ENCODE peak calls at places on chromosome 9, in nine cellular contexts. L is astrocyte of the spinal cord, D is CD14-positive monocyte, O is adrenal gland, S is neural crest cell, A is osteocyte, Y is heart right ventricle, Z is uterus, W is mammary epithelial cell. T is an unnamed sample.

GRCh38 chr9:88174324-88174723 is 36.0 kb upstream of the SPATA31C2 start:
- DNase-seq in Z (no peak), D (no peak), Y (no peak), A (no peak), L (no peak), W (no peak), S (no peak), O (no peak), T (no peak)

GRCh38 chr9:107584186-107584585 is 94.6 kb upstream of the KLF4 start:
- DNase-seq in Z (no peak), L (no peak), O (no peak), S (no peak), D (no peak), W (no peak), A (no peak), Y (no peak), T (no peak)

GRCh38 chr9:136396219-136396515 is 3.8 kb downstream of the SNAPC4 start:
- DNase-seq in Z (no peak), O (no peak), S (no peak), L (no peak), Y (no peak), W (no peak), A (no peak), D (no peak), T (no peak)

GRCh38 chr9:83271665-83272071 is 208.7 kb upstream of the RASEF start:
- DNase-seq in L (no peak), D (no peak), S (no peak), O (no peak), W (no peak), Y (no peak), Z (no peak), A (no peak), T (no peak)

GRCh38 chr9:101566904-101567724 is 27.7 kb downstream of the PPP3R2 start:
- DNase-seq in A (no peak), Y (no peak), Z (no peak), O (no peak), L (peak), D (no peak), S (no peak), W (peak), T (peak)

GRCh38 chr9:97440160-97440559 is 28.3 kb downstream of the TDRD7 start:
- DNase-seq in Y (no peak), D (no peak), S (no peak), O (no peak), Z (no peak), L (no peak), A (no peak), W (no peak), T (no peak)

GRCh38 chr9:137497921-137498719 is 39.0 kb upstream of the NSMF start:
- DNase-seq in S (no peak), W (no peak), Y (no peak), O (no peak), D (no peak), Z (no peak), A (no peak), L (no peak), T (no peak)

GRCh38 chr9:137727716-137728115 is 108.9 kb downstream of the EHMT1 start:
- DNase-seq in Z (no peak), L (no peak), W (no peak), Y (no peak), A (no peak), D (no peak), O (no peak), S (no peak), T (no peak)

GRCh38 chr9:111843971-111844370 is 49.2 kb upstream of the SHOC1 start:
- DNase-seq in W (peak), L (no peak), D (no peak), Z (no peak), Y (no peak), S (no peak), O (no peak), A (no peak), T (no peak)

GRCh38 chr9:129555512-129556203 is 65.2 kb downstream of the C9orf50 start:
- DNase-seq in L (no peak), A (no peak), Y (no peak), O (no peak), Z (peak), S (no peak), W (no peak), D (peak), T (no peak)

GRCh38 chr9:109908459-109909390 is 128.7 kb downstream of the PALM2AKAP2 start:
- DNase-seq in Y (no peak), W (no peak), S (no peak), D (no peak), Z (no peak), A (no peak), O (no peak), L (peak), T (no peak)

GRCh38 chr9:21402387-21403247 is 6.3 kb upstream of the IFNA8 start:
- DNase-seq in O (no peak), D (no peak), A (no peak), Z (no peak), W (no peak), L (no peak), Y (no peak), S (peak), T (peak)

GRCh38 chr9:130304141-130304540 is 38.6 kb downstream of the HMCN2 start:
- DNase-seq in Z (no peak), Y (no peak), D (no peak), A (no peak), L (no peak), S (no peak), O (no peak), W (no peak), T (no peak)

GRCh38 chr9:18976368-18977238 is 56.4 kb downstream of the SAXO1 start:
- DNase-seq in A (no peak), O (no peak), D (no peak), W (peak), Y (no peak), L (peak), Z (no peak), S (no peak), T (no peak)

GRCh38 chr9:114836769-114837168 is 30.9 kb upstream of the TNFSF15 start:
- DNase-seq in A (no peak), Y (no peak), D (no peak), Z (no peak), S (no peak), W (peak), O (no peak), L (no peak), T (peak)

GRCh38 chr9:37324261-37324683 is 98.2 kb upstream of the GRHPR start:
- DNase-seq in Y (no peak), D (no peak), L (peak), Z (no peak), A (no peak), W (no peak), O (peak), S (peak), T (no peak)

GRCh38 chr9:2085719-2086515 is 70.8 kb downstream of the SMARCA2 start:
- DNase-seq in Z (peak), S (no peak), A (no peak), D (no peak), O (no peak), L (peak), W (no peak), Y (peak), T (no peak)

GRCh38 chr9:6924149-6924548 is 166.4 kb downstream of the KDM4C start:
- DNase-seq in O (no peak), S (no peak), Z (no peak), A (no peak), L (no peak), W (no peak), D (no peak), Y (no peak), T (no peak)

GRCh38 chr9:113941056-113941455 is 64.9 kb downstream of the ZNF618 start:
- DNase-seq in O (no peak), W (no peak), A (no peak), D (no peak), Z (no peak), Y (no peak), L (no peak), S (no peak), T (no peak)

GRCh38 chr9:72843525-72844439 is 109.1 kb downstream of the ALDH1A1 start:
- DNase-seq in Y (no peak), W (peak), S (no peak), D (no peak), L (no peak), A (no peak), O (no peak), Z (no peak), T (no peak)
- TF ChIP-seq CTCF in Y (no peak), W (peak), S (peak), D (no peak), L (no peak), A (peak), O (no peak), Z (no peak), T (no peak)

GRCh38 chr9:131752231-131752884 is 12.5 kb upstream of the RAPGEF1 start:
- DNase-seq in Y (no peak), S (no peak), O (no peak), A (no peak), W (no peak), D (no peak), L (no peak), Z (no peak), T (no peak)
- TF ChIP-seq CTCF in Y (no peak), S (no peak), O (no peak), A (no peak), W (no peak), D (no peak), L (no peak), Z (no peak), T (no peak)

DNA sequence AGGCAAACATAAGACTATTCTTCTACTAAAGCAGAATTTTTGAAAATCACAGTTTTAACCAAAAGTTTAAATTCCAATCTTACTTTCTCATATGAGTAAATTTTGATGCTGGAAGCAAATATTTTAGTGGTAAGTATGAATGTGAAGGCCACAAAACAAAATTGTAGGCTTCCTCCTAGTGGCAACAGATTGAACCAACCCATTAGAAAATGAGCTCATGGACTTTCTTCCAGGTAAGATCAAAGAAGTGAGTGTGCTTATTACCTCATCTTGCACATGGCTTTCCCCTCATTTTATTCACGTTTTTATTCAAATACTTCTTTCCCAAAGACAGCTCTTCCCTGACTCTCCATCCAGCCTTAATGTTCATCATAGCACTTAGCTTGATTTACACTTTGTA is 16.5 kb upstream of the RLN2 start:
- DNase-seq in O (no peak), A (no peak), W (peak), Y (no peak), D (no peak), L (no peak), S (no peak), Z (no peak), T (no peak)
- TF ChIP-seq CTCF in O (no peak), A (peak), W (no peak), Y (no peak), D (no peak), L (peak), S (peak), Z (no peak), T (no peak)

GRCh38 chr9:126203313-126203712 is 123.3 kb upstream of the MVB12B start:
- DNase-seq in L (no peak), O (no peak), Z (no peak), A (no peak), D (no peak), W (no peak), Y (no peak), S (no peak), T (peak)
- TF ChIP-seq CTCF in L (no peak), O (no peak), Z (no peak), A (peak), D (no peak), W (no peak), Y (no peak), S (no peak), T (no peak)

GRCh38 chr9:71270554-71270953 is 149.1 kb upstream of the TRPM3 start:
- DNase-seq in W (peak), D (no peak), A (no peak), Y (no peak), S (no peak), O (no peak), Z (no peak), L (no peak), T (no peak)
- TF ChIP-seq CTCF in W (no peak), D (no peak), A (no peak), Y (no peak), S (no peak), O (no peak), Z (no peak), L (no peak), T (no peak)

DNA sequence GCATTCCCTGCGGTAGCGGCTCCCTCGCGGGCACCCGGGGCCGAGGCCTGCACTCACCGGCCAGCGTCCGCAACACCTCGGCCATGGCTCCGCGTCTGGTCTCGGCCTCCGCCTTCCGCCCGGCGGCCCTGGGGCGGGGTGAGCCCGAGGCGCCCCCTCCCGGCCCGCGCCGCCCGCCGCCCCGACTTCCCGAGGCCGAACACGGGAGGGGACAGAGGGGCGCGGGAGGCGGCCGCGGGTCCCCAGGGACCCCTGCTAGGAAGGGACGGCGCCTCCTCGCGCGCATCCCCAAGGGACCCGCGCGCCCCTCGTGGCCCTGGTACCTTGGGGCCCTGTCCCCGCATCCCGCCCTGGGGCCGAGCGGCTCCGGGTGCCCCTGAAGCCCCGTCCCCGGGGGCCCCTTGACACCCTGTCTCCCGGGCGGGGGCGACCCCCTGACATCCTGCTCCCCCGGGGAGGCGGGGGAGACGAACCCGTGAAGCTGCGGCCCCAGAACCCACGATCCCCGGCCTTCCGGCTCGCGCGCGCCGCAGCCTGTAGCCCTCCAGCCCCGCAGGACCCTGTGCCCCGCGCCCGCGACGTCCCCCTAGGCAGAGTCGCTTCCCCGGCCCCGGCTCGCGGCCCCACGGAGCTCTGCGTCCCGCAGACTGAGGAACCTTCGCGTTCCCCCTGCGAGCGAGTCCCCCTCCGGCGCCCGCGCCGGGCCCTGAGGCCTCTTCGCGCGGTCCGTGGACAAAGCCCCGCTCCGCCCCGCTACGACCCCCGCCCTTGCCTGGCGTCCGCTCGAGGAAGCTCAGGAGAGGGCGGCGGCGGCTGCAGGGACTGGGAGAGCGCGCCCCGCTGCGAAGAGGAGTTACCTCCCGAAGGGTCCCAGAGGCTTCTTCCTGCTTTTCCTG is at the start of gene ABO:
- DNase-seq in D (no peak), O (no peak), A (peak), W (no peak), L (no peak), Z (no peak), S (no peak), Y (peak), T (no peak)
- TF ChIP-seq CTCF in D (peak), O (peak), A (no peak), W (no peak), L (no peak), Z (no peak), S (no peak), Y (peak), T (no peak)

GRCh38 chr9:34591911-34592866 is 2.7 kb upstream of the CNTFR start:
- DNase-seq in Y (no peak), L (no peak), D (no peak), Z (no peak), S (no peak), O (no peak), W (no peak), A (no peak), T (no peak)
- TF ChIP-seq CTCF in Y (peak), L (no peak), D (peak), Z (no peak), S (peak), O (no peak), W (no peak), A (no peak), T (no peak)

GRCh38 chr9:89807101-89807395 is 202.2 kb downstream of the GADD45G start:
- DNase-seq in O (no peak), D (no peak), W (no peak), Y (no peak), A (peak), L (no peak), Z (no peak), S (no peak), T (no peak)

GRCh38 chr9:89807682-89808075 is 202.9 kb downstream of the GADD45G start:
- DNase-seq in A (peak), L (no peak), W (no peak), D (no peak), S (no peak), O (no peak), Z (no peak), Y (no peak), T (no peak)

GRCh38 chr9:89806371-89807100 is 201.7 kb downstream of the GADD45G start:
- DNase-seq in S (no peak), Z (no peak), L (peak), Y (no peak), O (no peak), D (no peak), A (peak), W (peak), T (no peak)

GRCh38 chr9:89808801-89809200 is 204.0 kb downstream of the GADD45G start:
- DNase-seq in Z (no peak), D (no peak), W (no peak), S (no peak), O (peak), A (peak), L (peak), Y (no peak), T (no peak)

GRCh38 chr9:89808076-89808701 is 203.4 kb downstream of the GADD45G start:
- DNase-seq in Z (no peak), Y (no peak), D (no peak), A (peak), W (no peak), L (peak), S (no peak), O (peak), T (no peak)
- TF ChIP-seq CTCF in Z (no peak), Y (peak), D (no peak), A (peak), W (no peak), L (peak), S (peak), O (peak), T (no peak)

T was measured in activated CD8-positive, alpha-beta T cell treated with anti-CD3 and anti-CD28 coated beads for 36 hours.